ENCODE peak calls at places on chromosomes 12 and 14, in four cellular contexts. P is H9, X is IMR-90, T is H1. K is an unnamed sample.

GRCh38 chr14:89641495-89642162 is 224.6 kb upstream of the FOXN3 start:
- DNase-seq in P (no peak), X (no peak), T (no peak), K (no peak)

GRCh38 chr12:4252595-4252994 is 21.0 kb upstream of the CCND2 start:
- DNase-seq in P (no peak), X (no peak), T (no peak), K (peak; percentile 49)

GRCh38 chr12:39505025-39505424 is 62.1 kb upstream of the KIF21A start:
- DNase-seq in P (no peak), X (no peak), T (no peak), K (peak; percentile 59)

GRCh38 chr12:125742413-125742812 is 677.2 kb downstream of the AACS start:
- DNase-seq in P (no peak), X (no peak), T (no peak), K (no peak)

GRCh38 chr14:68589447-68590232 is 203.2 kb downstream of the ZFP36L1 start:
- DNase-seq in P (no peak), X (peak; percentile 66), T (no peak), K (no peak)

GRCh38 chr12:49705479-49706267 is 1.5 kb downstream of the FMNL3 start:
- DNase-seq in P (peak; percentile 64), X (peak; percentile 84), T (no peak), K (peak; percentile 82)

GRCh38 chr14:67187210-67187609 is 2.0 kb upstream of the GARIN2 start:
- DNase-seq in P (no peak), X (peak; percentile 89), T (no peak), K (peak; percentile 85)

GRCh38 chr14:94164685-94165431 is 9.3 kb upstream of the PPP4R4 start:
- DNase-seq in P (peak; percentile 47), X (no peak), T (no peak), K (no peak)

GRCh38 chr14:33062881-33063280 is 124.2 kb downstream of the NPAS3 start:
- DNase-seq in P (no peak), X (no peak), T (no peak), K (peak; percentile 15)

GRCh38 chr12:50505945-50506344 is 1.2 kb downstream of the DIP2B start:
- DNase-seq in P (no peak), X (no peak), T (no peak), K (no peak)

GRCh38 chr14:105917933-105918436 is 391.6 kb downstream of the TMEM121 start:
- DNase-seq in P (no peak), X (no peak), T (no peak), K (no peak)

GRCh38 chr12:43914923-43915468 is 79.1 kb downstream of the TMEM117 start:
- DNase-seq in P (no peak), X (no peak), T (no peak), K (peak; percentile 55)

GRCh38 chr12:132429932-132430643 is 59.9 kb upstream of the FBRSL1 start:
- DNase-seq in P (peak; percentile 89), X (no peak), T (peak; percentile 61), K (peak; percentile 62)

GRCh38 chr12:110756611-110757010 is 13.9 kb upstream of the PPP1CC start:
- DNase-seq in P (no peak), X (no peak), T (no peak), K (no peak)

GRCh38 chr14:95044463-95045254 is 112.7 kb downstream of the DICER1 start:
- DNase-seq in P (peak; percentile 40), X (no peak), T (peak; percentile 52), K (no peak)

GRCh38 chr14:28751467-28752058 is 15.0 kb upstream of the FOXG1 start:
- DNase-seq in P (peak; percentile 72), X (peak; percentile 49), T (peak; percentile 72), K (peak; percentile 83)

GRCh38 chr12:100827901-100828520 is 33.4 kb downstream of the ANO4 start:
- DNase-seq in P (no peak), X (peak; percentile 54), T (no peak), K (peak; percentile 55)

GRCh38 chr12:88801227-88802225 is 221.3 kb upstream of the KITLG start:
- DNase-seq in P (no peak), X (no peak), T (no peak), K (no peak)

GRCh38 chr12:115166698-115167315 is 482.8 kb upstream of the TBX3 start:
- DNase-seq in P (no peak), X (peak; percentile 47), T (no peak), K (peak; percentile 76)
- H3K56ac ChIP-seq in P (no peak overlapping the region), X (no peak overlapping the region), T (no peak overlapping the region), K (no peak overlapping the region)

GRCh38 chr12:65663097-65663496 is 161.2 kb upstream of the HMGA2 start:
- DNase-seq in P (no peak), X (no peak), T (no peak), K (no peak)
- H3K56ac ChIP-seq in P (no peak overlapping the region), X (peak overlapping the region; percentile 32), T (no peak overlapping the region), K (no peak overlapping the region)

DNA sequence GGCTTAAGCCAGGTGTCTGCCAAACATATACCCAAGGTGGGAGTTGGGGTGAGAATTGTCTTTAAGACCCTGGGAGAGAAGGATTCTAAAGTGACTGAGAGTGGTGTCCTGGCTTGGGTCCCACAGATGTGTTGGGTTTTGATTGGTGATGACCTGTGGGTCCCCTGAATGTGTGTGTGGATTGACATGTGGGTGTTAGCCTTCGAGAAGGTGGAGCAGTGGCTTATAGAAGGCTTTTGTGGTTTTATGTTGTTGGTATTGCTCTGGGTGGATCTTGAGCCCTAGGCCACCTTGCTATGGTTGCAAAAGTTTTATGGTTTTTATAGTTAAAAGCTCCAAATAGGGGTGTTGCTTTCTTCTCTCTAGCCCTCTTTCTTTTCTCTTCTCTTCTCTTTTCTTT is 29.7 kb downstream of the PLEKHG3 start:
- DNase-seq in P (no peak), X (no peak), T (no peak), K (no peak)
- H3K56ac ChIP-seq in P (no peak overlapping the region), X (no peak overlapping the region), T (no peak overlapping the region), K (no peak overlapping the region)

GRCh38 chr12:79251356-79251755 is 386.8 kb downstream of the SYT1 start:
- DNase-seq in P (no peak), X (peak; percentile 61), T (no peak), K (no peak)
- H3K56ac ChIP-seq in P (no peak overlapping the region), X (no peak overlapping the region), T (no peak overlapping the region), K (no peak overlapping the region)

GRCh38 chr12:1837541-1838206 is 17.3 kb downstream of the LRTM2 start:
- DNase-seq in P (no peak), X (peak; percentile 57), T (no peak), K (no peak)
- H3K56ac ChIP-seq in P (no peak overlapping the region), X (no peak overlapping the region), T (no peak overlapping the region), K (no peak overlapping the region)

DNA sequence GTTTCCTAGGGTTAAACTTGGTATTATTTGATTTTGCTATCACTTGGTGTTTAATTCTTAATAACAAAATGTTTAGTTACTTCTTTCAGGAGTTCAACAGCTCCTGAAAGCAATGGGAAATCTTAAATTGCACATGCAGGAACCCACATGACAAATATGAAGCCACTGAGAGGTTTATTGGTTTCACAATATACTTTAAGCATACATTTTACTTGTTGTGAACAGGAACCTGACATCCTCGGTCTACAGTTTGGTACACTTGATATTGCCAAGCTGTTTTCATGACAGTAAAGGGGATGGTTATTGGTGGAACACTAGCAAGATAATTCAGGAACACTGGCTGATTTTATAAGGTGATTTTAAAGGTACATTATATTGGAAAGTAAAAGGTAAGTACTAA is 46.2 kb downstream of the SLC38A1 start:
- DNase-seq in P (no peak), X (no peak), T (no peak), K (no peak)
- H3K56ac ChIP-seq in P (no peak overlapping the region), X (no peak overlapping the region), T (no peak overlapping the region), K (no peak overlapping the region)

GRCh38 chr12:23945249-23945648 is 4.2 kb downstream of the SOX5 start:
- DNase-seq in P (no peak), X (no peak), T (no peak), K (no peak)

GRCh38 chr12:23938422-23938821 is 11.0 kb downstream of the SOX5 start:
- DNase-seq in P (no peak), X (no peak), T (no peak), K (no peak)

GRCh38 chr12:23947395-23947794 is 2.1 kb downstream of the SOX5 start:
- DNase-seq in P (no peak), X (no peak), T (no peak), K (no peak)

GRCh38 chr12:23944067-23944466 is 5.4 kb downstream of the SOX5 start:
- DNase-seq in P (no peak), X (no peak), T (no peak), K (peak; percentile 44)

GRCh38 chr12:23941780-23942179 is 7.7 kb downstream of the SOX5 start:
- DNase-seq in P (no peak), X (no peak), T (no peak), K (no peak)
- H3K56ac ChIP-seq in P (no peak overlapping the region), X (no peak overlapping the region), T (no peak overlapping the region), K (no peak overlapping the region)

GRCh38 chr12:103794814-103795213 is 46.2 kb downstream of the NT5DC3 start:
- DNase-seq in P (no peak), X (no peak), T (no peak), K (no peak)

GRCh38 chr12:103791350-103791920 is 49.6 kb downstream of the NT5DC3 start:
- DNase-seq in P (no peak), X (no peak), T (no peak), K (no peak)

GRCh38 chr12:103798586-103798985 is 42.4 kb downstream of the NT5DC3 start:
- DNase-seq in P (no peak), X (no peak), T (no peak), K (peak; percentile 33)

GRCh38 chr12:103793046-103793445 is 48.0 kb downstream of the NT5DC3 start:
- DNase-seq in P (no peak), X (no peak), T (no peak), K (no peak)

DNA sequence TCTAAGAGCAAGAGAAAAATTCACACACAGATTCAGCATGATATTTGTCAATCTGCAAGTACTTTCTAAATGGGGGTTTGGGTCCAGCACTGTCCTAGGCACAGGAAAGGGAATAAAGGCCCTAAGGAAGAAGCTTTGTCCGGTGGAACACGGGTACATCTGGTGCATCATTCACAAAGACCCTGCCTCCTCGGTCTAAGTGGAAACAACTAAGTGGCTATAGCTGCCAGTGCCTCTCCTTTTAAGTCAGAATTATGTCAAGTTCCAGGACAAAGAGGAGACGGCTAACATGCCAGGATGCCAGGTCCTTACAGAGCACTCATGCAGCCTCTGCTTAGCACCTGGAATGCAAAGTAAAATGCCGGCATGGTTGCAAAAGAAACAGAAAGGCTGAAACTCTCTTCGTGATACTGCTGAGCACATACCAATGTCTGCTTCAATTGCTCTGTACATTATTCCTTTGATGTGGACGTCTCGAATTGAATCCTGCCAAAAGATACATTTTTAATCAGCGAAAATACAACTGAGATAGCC is 47.5 kb downstream of the NT5DC3 start:
- DNase-seq in P (no peak), X (no peak), T (no peak), K (no peak)
- H3K56ac ChIP-seq in P (no peak overlapping the region), X (no peak overlapping the region), T (no peak overlapping the region), K (no peak overlapping the region)